ENCODE peak calls at places on chromosomes 16 and 17, in four cellular contexts. S is RPMI8226; R is stimulated activated CD4-positive, alpha-beta T cell treated with anti-CD3 and anti-CD28 coated beads, Interleukin-15, amount 100 ng/mL, for 1 hour; A is heart left ventricle. P is an unnamed sample.

GRCh38 chr16:85515319-85515745 is 97.8 kb upstream of the GSE1 start:
- DNase-seq in S (no peak), A (no peak), R (no peak), P (no peak)

GRCh38 chr16:9370071-9370491 is 278.6 kb downstream of the HAPSTR1 start:
- DNase-seq in S (no peak), R (no peak), A (no peak), P (no peak)

GRCh38 chr17:64212122-64212521 is 50.9 kb downstream of the TEX2 start:
- DNase-seq in S (no peak), R (no peak), A (no peak), P (no peak)

GRCh38 chr17:50605434-50605833 is 29.2 kb upstream of the ABCC3 start:
- DNase-seq in A (no peak), S (no peak), R (no peak), P (no peak)

GRCh38 chr16:88734361-88734728 is 28.0 kb downstream of the CTU2 start:
- DNase-seq in R (no peak), A (no peak), S (no peak), P (no peak)

GRCh38 chr16:67110136-67110847 is 551 bp downstream of the PHAF1 start:
- DNase-seq in A (no peak), R (no peak), S (peak), P (no peak)

GRCh38 chr16:9539346-9539745 is 447.9 kb downstream of the HAPSTR1 start:
- DNase-seq in S (no peak), R (no peak), A (no peak), P (no peak)

GRCh38 chr17:3773511-3773910 is 27.5 kb downstream of the ITGAE start:
- DNase-seq in R (no peak), A (no peak), S (no peak), P (no peak)

GRCh38 chr16:77599793-77600415 is 122.4 kb upstream of the NUDT7 start:
- DNase-seq in A (no peak), R (no peak), S (peak), P (peak)

GRCh38 chr17:41660221-41660711 is 28.4 kb upstream of the EIF1 start:
- DNase-seq in A (peak), R (no peak), S (no peak), P (no peak)

GRCh38 chr17:42984486-42984885 is 4.1 kb downstream of the RUNDC1 start:
- DNase-seq in S (no peak), R (no peak), A (no peak), P (no peak)

GRCh38 chr16:11800385-11800718 is 3.3 kb upstream of the ZC3H7A start:
- DNase-seq in R (no peak), S (no peak), A (peak), P (no peak)

GRCh38 chr17:50053654-50053960 is 2.3 kb upstream of the ITGA3 start:
- DNase-seq in R (no peak), A (no peak), S (no peak), P (no peak)

GRCh38 chr17:38908676-38909181 is 16.7 kb upstream of the LASP1NB start:
- DNase-seq in A (no peak), S (no peak), R (no peak), P (no peak)

GRCh38 chr17:82901356-82901755 is 61.5 kb upstream of the ZNF750 start:
- DNase-seq in S (no peak), R (no peak), A (no peak), P (no peak)

GRCh38 chr17:7393613-7394451 is 493 bp downstream of the PLSCR3 start:
- DNase-seq in S (peak), R (peak), A (no peak), P (peak)

GRCh38 chr16:87053016-87053982 is 263.9 kb downstream of the C16orf95 start:
- DNase-seq in S (no peak), A (no peak), R (no peak), P (peak)

GRCh38 chr16:3645504-3646347 is 8.8 kb upstream of the DNASE1 start:
- DNase-seq in A (no peak), S (no peak), R (no peak), P (no peak)

GRCh38 chr16:89723279-89724250 is 2.2 kb downstream of the ZNF276 start:
- DNase-seq in S (no peak), R (peak), A (no peak), P (peak)

GRCh38 chr17:61247438-61247837 is 152.2 kb upstream of the TBX2 start:
- DNase-seq in S (peak), R (no peak), A (no peak), P (no peak)

GRCh38 chr16:66476328-66477027 is 49.4 kb downstream of the BEAN1 start:
- DNase-seq in A (no peak), S (peak), R (no peak), P (no peak)

GRCh38 chr16:15598648-15599190 is 44.2 kb downstream of the MARF1 start:
- DNase-seq in A (no peak), R (no peak), S (no peak), P (no peak)

GRCh38 chr16:4266372-4266771 is 6.5 kb downstream of the TFAP4 start:
- DNase-seq in R (no peak), S (no peak), A (no peak), P (no peak)

GRCh38 chr16:48049832-48050231 is 106.0 kb downstream of the ABCC12 start:
- DNase-seq in R (no peak), A (no peak), S (no peak), P (no peak)

GRCh38 chr17:37392024-37392590 is 14.5 kb downstream of the ACACA start:
- DNase-seq in S (no peak), R (no peak), A (no peak), P (peak)

GRCh38 chr17:82428546-82428945 is 10.2 kb upstream of the OGFOD3 start:
- DNase-seq in R (no peak), A (no peak), S (no peak), P (no peak)

GRCh38 chr16:21650517-21650916 is 1.9 kb downstream of the IGSF6 start:
- DNase-seq in A (no peak), R (no peak), S (no peak), P (no peak)

GRCh38 chr17:75976175-75976848 is 2.7 kb downstream of the ACOX1 start:
- DNase-seq in A (no peak), R (no peak), S (no peak), P (no peak)

GRCh38 chr17:35543856-35544255 is 6.4 kb upstream of the SLFN12L start:
- DNase-seq in R (no peak), S (no peak), A (no peak), P (no peak)

GRCh38 chr16:84141143-84141670 is 3.8 kb downstream of the HSDL1 start:
- DNase-seq in R (no peak), A (no peak), S (no peak), P (no peak)

GRCh38 chr17:32516450-32516849 is 29.7 kb downstream of the CDK5R1 start:
- DNase-seq in S (no peak), R (no peak), A (no peak), P (peak)

GRCh38 chr17:9905902-9906301 is 831 bp upstream of the RCVRN start:
- DNase-seq in S (peak), R (no peak), A (peak), P (no peak)

GRCh38 chr17:61299517-61300513 is 99.8 kb upstream of the TBX2 start:
- DNase-seq in A (no peak), R (no peak), S (no peak), P (no peak)

GRCh38 chr17:38674013-38674748 is 576 bp downstream of the EPOP start:
- DNase-seq in S (peak), A (peak), R (no peak), P (peak)

P was measured in thyroid gland.